ENCODE peak calls at places on chromosomes 6 and 20, in ten cellular contexts. O is stimulated activated CD8-positive, alpha-beta memory T cell treated with anti-CD3 and anti-CD28 coated beads, Interleukin-15, amount 100 ng/mL, for 1 hour; L is DMS153; R is COR-L47; P is nephron progenitor cell; A is cardiac fibroblast; E is foreskin melanocyte; X is iris pigment epithelial cell; M is AG09309; I is GM12865. Z is an unnamed sample.

GRCh38 chr6:45445749-45446454 is 68.2 kb upstream of the SUPT3H start:
- DNase-seq in O (no peak), L (peak), R (peak), P (no peak), A (peak), E (peak), X (peak), M (peak), I (peak), Z (peak)

GRCh38 chr20:32965581-32966373 is 38.5 kb downstream of the SUN5 start:
- DNase-seq in O (no peak), L (no peak), R (no peak), P (no peak), A (no peak), E (no peak), X (no peak), M (no peak), I (no peak), Z (no peak)

GRCh38 chr6:107713214-107713962 is 110.7 kb downstream of the SCML4 start:
- DNase-seq in O (no peak), L (no peak), R (no peak), P (no peak), A (no peak), E (peak), X (no peak), M (no peak), I (peak), Z (no peak)

GRCh38 chr6:14848019-14848418 is 397.9 kb upstream of the JARID2 start:
- DNase-seq in O (no peak), L (no peak), R (no peak), P (no peak), A (no peak), E (no peak), X (peak), M (peak), I (no peak), Z (no peak)

GRCh38 chr6:106154326-106154725 is 68.2 kb downstream of the PRDM1 start:
- DNase-seq in O (no peak), L (no peak), R (no peak), P (no peak), A (no peak), E (no peak), X (no peak), M (no peak), I (no peak), Z (no peak)

GRCh38 chr20:23361108-23361650 is 803 bp upstream of the GZF1 start:
- DNase-seq in O (no peak), L (no peak), R (no peak), P (no peak), A (peak), E (peak), X (peak), M (no peak), I (peak), Z (peak)

GRCh38 chr6:42088101-42088591 is 37.8 kb downstream of the TAF8 start:
- DNase-seq in O (no peak), L (no peak), R (no peak), P (no peak), A (peak), E (no peak), X (peak), M (no peak), I (no peak), Z (peak)

GRCh38 chr20:58021481-58021880 is 207.0 kb downstream of the ANKRD60 start:
- DNase-seq in O (no peak), L (no peak), R (no peak), P (peak), A (no peak), E (no peak), X (no peak), M (no peak), I (peak), Z (no peak)

GRCh38 chr6:24779416-24779815 is 4.7 kb downstream of the GMNN start:
- DNase-seq in O (no peak), L (no peak), R (no peak), P (no peak), A (no peak), E (no peak), X (peak), M (no peak), I (peak), Z (peak)

GRCh38 chr20:53899351-53900167 is 170.8 kb downstream of the BCAS1 start:
- DNase-seq in O (peak), L (peak), R (no peak), P (peak), A (peak), E (peak), X (peak), M (no peak), I (peak), Z (peak)

GRCh38 chr20:7980332-7981046 is 39.1 kb downstream of the TMX4 start:
- DNase-seq in O (no peak), L (no peak), R (no peak), P (peak), A (peak), E (peak), X (peak), M (peak), I (peak), Z (peak)

GRCh38 chr6:8429821-8430220 is 5.5 kb downstream of the SLC35B3 start:
- DNase-seq in O (no peak), L (no peak), R (no peak), P (no peak), A (no peak), E (no peak), X (no peak), M (no peak), I (no peak), Z (no peak)

GRCh38 chr6:14917101-14917500 is 328.8 kb upstream of the JARID2 start:
- DNase-seq in O (no peak), L (no peak), R (no peak), P (no peak), A (peak), E (no peak), X (peak), M (peak), I (no peak), Z (peak)